ENCODE peak calls at places on chromosomes 12 and 14, in seven cellular contexts. Y is GM12864, V is foreskin keratinocyte, P is body of pancreas, Q is heart right ventricle, L is WERI-Rb-1, S is sigmoid colon. I is an unnamed sample.

GRCh38 chr14:64720190-64720589 is 16.0 kb downstream of the PLEKHG3 start:
- DNase-seq in Y (no peak), V (peak; percentile 94), P (peak; percentile 83), Q (no peak), L (no peak), S (peak; percentile 64), I (peak; percentile 77)

GRCh38 chr12:74847169-74847568 is 309.5 kb downstream of the ATXN7L3B start:
- DNase-seq in Y (no peak), V (no peak), P (no peak), Q (no peak), L (no peak), S (no peak), I (no peak)

GRCh38 chr14:24296341-24297157 is 3.0 kb downstream of the DHRS1 start:
- DNase-seq in Y (peak; percentile 67), V (peak; percentile 94), P (peak; percentile 75), Q (peak; percentile 41), L (peak; percentile 65), S (peak; percentile 73), I (peak; percentile 89)

GRCh38 chr12:14284189-14284722 is 81.2 kb upstream of the ATF7IP start:
- DNase-seq in Y (peak; percentile 60), V (no peak), P (peak; percentile 22), Q (peak; percentile 17), L (no peak), S (peak; percentile 77), I (no peak)

GRCh38 chr14:22893706-22894105 is 10.7 kb downstream of the REM2 start:
- DNase-seq in Y (no peak), V (no peak), P (no peak), Q (no peak), L (no peak), S (no peak), I (no peak)

GRCh38 chr12:95440401-95440800 is 33.6 kb upstream of the METAP2 start:
- DNase-seq in Y (no peak), V (no peak), P (no peak), Q (no peak), L (no peak), S (no peak), I (no peak)

GRCh38 chr12:52032431-52032796 is 18.8 kb upstream of the NR4A1 start:
- DNase-seq in Y (no peak), V (peak; percentile 29), P (peak; percentile 87), Q (no peak), L (no peak), S (peak; percentile 98), I (peak; percentile 61)

GRCh38 chr12:57243521-57244305 is 7.3 kb downstream of the STAC3 start:
- DNase-seq in Y (no peak), V (peak; percentile 79), P (peak; percentile 81), Q (peak; percentile 82), L (peak; percentile 90), S (peak; percentile 85), I (peak; percentile 37)

GRCh38 chr12:28535216-28535615 is 345.0 kb downstream of the CCDC91 start:
- DNase-seq in Y (no peak), V (peak; percentile 25), P (no peak), Q (no peak), L (no peak), S (no peak), I (peak; percentile 56)

GRCh38 chr14:37585101-37585479 is 10.0 kb downstream of the FOXA1 start:
- DNase-seq in Y (no peak), V (no peak), P (no peak), Q (no peak), L (peak; percentile 18), S (no peak), I (no peak)

GRCh38 chr12:7512528-7512927 is 9.0 kb upstream of the CD163 start:
- DNase-seq in Y (no peak), V (peak; percentile 52), P (peak; percentile 71), Q (no peak), L (no peak), S (peak; percentile 62), I (peak; percentile 94)

GRCh38 chr12:19236656-19237055 is 107.1 kb downstream of the PLEKHA5 start:
- DNase-seq in Y (no peak), V (peak; percentile 59), P (no peak), Q (no peak), L (no peak), S (no peak), I (no peak)

GRCh38 chr14:71314717-71315116 is 407.5 kb downstream of the PCNX1 start:
- DNase-seq in Y (no peak), V (no peak), P (no peak), Q (no peak), L (no peak), S (no peak), I (no peak)

GRCh38 chr14:71311061-71311460 is 403.8 kb downstream of the PCNX1 start:
- DNase-seq in Y (no peak), V (no peak), P (no peak), Q (no peak), L (no peak), S (no peak), I (no peak)

GRCh38 chr14:71304588-71305133 is 397.4 kb downstream of the PCNX1 start:
- DNase-seq in Y (no peak), V (no peak), P (no peak), Q (no peak), L (no peak), S (no peak), I (no peak)

GRCh38 chr14:71308671-71309070 is 401.4 kb downstream of the PCNX1 start:
- DNase-seq in Y (no peak), V (no peak), P (no peak), Q (no peak), L (no peak), S (no peak), I (no peak)

GRCh38 chr14:71309756-71310155 is 402.5 kb downstream of the PCNX1 start:
- DNase-seq in Y (no peak), V (no peak), P (no peak), Q (no peak), L (no peak), S (no peak), I (no peak)
- TF ChIP-seq CTCF in Y (no peak), V (peak; percentile 43), P (no peak), Q (peak; percentile 12), L (peak; percentile 8), S (no peak), I (peak; percentile 48)

DNA sequence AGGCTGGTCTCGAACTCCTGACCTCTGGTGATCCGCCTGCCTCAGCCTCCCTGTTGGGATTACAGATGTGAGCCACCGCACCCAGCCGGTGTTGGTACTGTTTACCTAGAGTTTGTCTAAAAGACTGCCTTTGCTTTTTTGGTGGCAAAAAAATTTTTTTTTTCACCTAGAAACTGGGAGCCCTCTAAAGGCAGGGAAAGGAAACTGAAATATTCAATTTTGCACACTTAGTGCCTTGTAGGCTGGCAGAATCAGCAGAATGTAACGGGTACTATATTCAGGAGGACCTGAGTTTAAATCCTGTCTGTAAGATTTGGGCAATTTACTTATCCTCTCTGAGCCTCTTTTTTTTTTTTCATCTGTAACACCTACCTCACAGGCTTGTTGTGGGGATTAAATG is 43.6 kb downstream of the PAPLN start:
- DNase-seq in Y (no peak), V (no peak), P (no peak), Q (no peak), L (no peak), S (no peak), I (no peak)
- TF ChIP-seq CTCF in Y (no peak), V (no peak), P (no peak), Q (no peak), L (no peak), S (no peak), I (peak; percentile 21)

GRCh38 chr14:75259510-75259855 is 19.1 kb upstream of the FOS start:
- DNase-seq in Y (no peak), V (peak; percentile 68), P (no peak), Q (no peak), L (peak; percentile 36), S (no peak), I (peak; percentile 60)
- TF ChIP-seq CTCF in Y (no peak), V (peak; percentile 56), P (peak; percentile 42), Q (peak; percentile 50), L (peak; percentile 15), S (no peak), I (peak; percentile 44)

DNA sequence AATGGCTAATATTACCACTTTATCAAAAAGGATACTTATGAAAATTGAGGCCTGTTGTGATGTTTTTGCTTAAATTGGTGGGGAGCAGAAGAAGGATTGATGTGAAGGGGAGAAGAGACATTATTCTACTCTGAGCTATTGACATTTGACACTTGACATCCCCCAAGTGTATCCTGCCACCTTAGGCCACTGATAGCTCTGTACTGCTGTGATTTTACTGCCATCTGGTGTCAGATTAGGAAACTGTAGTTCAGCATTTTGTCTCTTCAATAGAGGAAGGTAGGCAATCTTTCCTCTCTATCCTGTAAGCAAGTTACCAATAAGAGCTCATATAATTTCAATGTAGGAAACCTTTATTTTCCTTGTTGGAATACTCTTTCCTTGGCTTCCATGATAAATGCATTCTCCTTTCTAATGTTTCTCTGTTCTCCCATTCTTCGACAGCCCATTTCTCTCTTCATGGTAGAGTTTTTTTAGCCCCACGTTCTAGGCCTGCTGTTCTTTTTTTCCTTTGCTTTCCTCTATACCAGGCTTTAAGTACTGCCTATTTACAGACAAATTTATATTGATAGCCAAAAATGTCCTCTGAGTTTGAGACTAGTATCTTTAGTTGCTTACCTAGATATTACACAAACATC is 46.3 kb downstream of the PPHLN1 start:
- DNase-seq in Y (peak; percentile 47), V (peak; percentile 41), P (peak; percentile 31), Q (no peak), L (peak; percentile 30), S (no peak), I (peak; percentile 43)
- TF ChIP-seq CTCF in Y (peak; percentile 76), V (peak; percentile 83), P (peak; percentile 64), Q (peak; percentile 86), L (peak; percentile 71), S (peak; percentile 69), I (peak; percentile 86)

DNA sequence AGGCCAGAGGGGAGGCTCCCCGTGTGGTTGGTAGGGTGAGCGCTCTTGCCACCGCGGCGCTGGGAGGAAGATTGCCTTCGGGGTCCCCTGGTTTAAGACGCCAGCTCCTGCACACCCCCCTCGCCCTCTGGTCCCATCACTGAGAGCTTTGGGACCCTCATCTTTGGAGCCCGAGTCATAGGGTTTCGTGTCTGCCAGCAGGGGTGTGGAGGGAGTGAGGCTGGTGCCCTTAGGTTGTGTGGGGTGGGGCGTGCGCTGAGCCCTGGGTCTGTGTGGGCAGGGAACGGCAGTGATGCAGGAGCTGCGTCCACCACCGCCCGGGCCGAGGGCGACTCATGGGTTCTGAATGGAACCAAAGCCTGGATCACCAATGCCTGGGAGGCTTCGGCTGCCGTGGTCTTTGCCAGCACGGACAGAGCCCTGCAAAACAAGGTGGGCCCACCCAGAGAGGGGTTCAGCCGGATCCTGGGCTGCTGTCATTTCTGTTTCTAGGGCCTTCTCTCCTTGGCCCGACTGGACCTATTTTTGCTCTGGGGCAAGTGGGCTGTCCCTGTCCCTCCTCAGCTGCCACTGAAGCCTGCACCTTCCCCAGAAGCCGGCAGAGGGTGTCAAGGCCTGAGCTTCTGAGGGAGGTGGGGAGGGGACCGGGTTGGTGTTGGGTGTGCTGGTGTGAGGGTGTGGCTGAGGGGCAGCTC is 12.1 kb downstream of the ACADS start:
- DNase-seq in Y (no peak), V (no peak), P (no peak), Q (no peak), L (no peak), S (no peak), I (no peak)
- TF ChIP-seq CTCF in Y (no peak), V (peak; percentile 41), P (no peak), Q (peak; percentile 28), L (peak; percentile 68), S (no peak), I (no peak)

GRCh38 chr12:123808167-123808566 is 46.1 kb downstream of the DNAH10 start:
- DNase-seq in Y (no peak), V (no peak), P (no peak), Q (no peak), L (peak; percentile 45), S (no peak), I (no peak)
- TF ChIP-seq CTCF in Y (peak; percentile 4), V (peak; percentile 51), P (no peak), Q (peak; percentile 35), L (peak; percentile 55), S (no peak), I (peak; percentile 65)

GRCh38 chr12:54251667-54252284 is 28.1 kb downstream of the CBX5 start:
- DNase-seq in Y (no peak), V (no peak), P (no peak), Q (no peak), L (no peak), S (no peak), I (peak; percentile 39)
- TF ChIP-seq CTCF in Y (peak; percentile 59), V (peak; percentile 86), P (peak; percentile 70), Q (peak; percentile 74), L (peak; percentile 36), S (peak; percentile 52), I (peak; percentile 88)